ENCODE peak calls at places on chromosome 16, in seven cellular contexts. One of them, this sample, is unnamed.

GRCh38 chr16:72947379-72948237 is 100.3 kb downstream of the ZFHX3 start:
- DNase-seq in IMR-90: no peak
- DNase-seq in K562: no peak
- DNase-seq in H1: no peak
- DNase-seq in GM12878: no peak
- DNase-seq in SK-N-SH: peak
- DNase-seq in HepG2: peak
- DNase-seq in this sample: no peak

GRCh38 chr16:50708373-50709060 is 15.1 kb downstream of the NOD2 start:
- DNase-seq in IMR-90: no peak
- DNase-seq in K562: no peak
- DNase-seq in H1: no peak
- DNase-seq in GM12878: no peak
- DNase-seq in SK-N-SH: no peak
- DNase-seq in HepG2: no peak
- DNase-seq in this sample: no peak

GRCh38 chr16:49855822-49856740 is at the start of gene ZNF423:
- DNase-seq in IMR-90: no peak
- DNase-seq in K562: no peak
- DNase-seq in H1: no peak
- DNase-seq in GM12878: no peak
- DNase-seq in SK-N-SH: peak
- DNase-seq in HepG2: no peak
- DNase-seq in this sample: no peak

GRCh38 chr16:7962480-7962879 is 627.8 kb downstream of the TMEM114 start:
- DNase-seq in IMR-90: no peak
- DNase-seq in K562: no peak
- DNase-seq in H1: no peak
- DNase-seq in GM12878: no peak
- DNase-seq in SK-N-SH: no peak
- DNase-seq in HepG2: no peak
- DNase-seq in this sample: no peak

GRCh38 chr16:73080931-73081330 is 33.0 kb upstream of the ZFHX3 start:
- DNase-seq in IMR-90: no peak
- DNase-seq in K562: no peak
- DNase-seq in H1: no peak
- DNase-seq in GM12878: no peak
- DNase-seq in SK-N-SH: no peak
- DNase-seq in HepG2: no peak
- DNase-seq in this sample: no peak

GRCh38 chr16:72884037-72884436 is 163.9 kb downstream of the ZFHX3 start:
- DNase-seq in IMR-90: peak
- DNase-seq in K562: no peak
- DNase-seq in H1: no peak
- DNase-seq in GM12878: no peak
- DNase-seq in SK-N-SH: no peak
- DNase-seq in HepG2: no peak
- DNase-seq in this sample: no peak

GRCh38 chr16:78200623-78201096 is 101.2 kb downstream of the WWOX start:
- DNase-seq in IMR-90: no peak
- DNase-seq in K562: no peak
- DNase-seq in H1: no peak
- DNase-seq in GM12878: no peak
- DNase-seq in SK-N-SH: no peak
- DNase-seq in HepG2: peak
- DNase-seq in this sample: no peak

GRCh38 chr16:20359997-20360396 is 7.5 kb upstream of the UMOD start:
- DNase-seq in IMR-90: no peak
- DNase-seq in K562: peak
- DNase-seq in H1: peak
- DNase-seq in GM12878: no peak
- DNase-seq in SK-N-SH: peak
- DNase-seq in HepG2: peak
- DNase-seq in this sample: no peak

GRCh38 chr16:23607740-23608139 is 11.6 kb upstream of the NDUFAB1 start:
- DNase-seq in IMR-90: peak
- DNase-seq in K562: no peak
- DNase-seq in H1: no peak
- DNase-seq in GM12878: no peak
- DNase-seq in SK-N-SH: no peak
- DNase-seq in HepG2: no peak
- DNase-seq in this sample: no peak

GRCh38 chr16:82625066-82625968 is 1.5 kb upstream of the CDH13 start:
- DNase-seq in IMR-90: no peak
- DNase-seq in K562: no peak
- DNase-seq in H1: no peak
- DNase-seq in GM12878: no peak
- DNase-seq in SK-N-SH: no peak
- DNase-seq in HepG2: no peak
- DNase-seq in this sample: no peak

GRCh38 chr16:2520784-2521577 is 810 bp downstream of the AMDHD2 start:
- DNase-seq in IMR-90: no peak
- DNase-seq in K562: peak
- DNase-seq in H1: no peak
- DNase-seq in GM12878: no peak
- DNase-seq in SK-N-SH: peak
- DNase-seq in HepG2: peak
- DNase-seq in this sample: no peak

GRCh38 chr16:4687946-4688673 is 5.3 kb upstream of the NUDT16L1 start:
- DNase-seq in IMR-90: no peak
- DNase-seq in K562: no peak
- DNase-seq in H1: no peak
- DNase-seq in GM12878: no peak
- DNase-seq in SK-N-SH: no peak
- DNase-seq in HepG2: no peak
- DNase-seq in this sample: no peak

GRCh38 chr16:4213721-4214120 is 28.2 kb downstream of the SRL start:
- DNase-seq in IMR-90: no peak
- DNase-seq in K562: no peak
- DNase-seq in H1: no peak
- DNase-seq in GM12878: no peak
- DNase-seq in SK-N-SH: no peak
- DNase-seq in HepG2: no peak
- DNase-seq in this sample: no peak

GRCh38 chr16:381788-382717 is at the start of gene PGAP6:
- DNase-seq in IMR-90: peak
- DNase-seq in K562: peak
- DNase-seq in H1: peak
- DNase-seq in GM12878: no peak
- DNase-seq in SK-N-SH: peak
- DNase-seq in HepG2: no peak
- DNase-seq in this sample: no peak

GRCh38 chr16:1420111-1420539 is 422 bp downstream of the UQCC4 start:
- DNase-seq in IMR-90: no peak
- DNase-seq in K562: no peak
- DNase-seq in H1: no peak
- DNase-seq in GM12878: no peak
- DNase-seq in SK-N-SH: no peak
- DNase-seq in HepG2: no peak
- DNase-seq in this sample: no peak

GRCh38 chr16:50340578-50340977 is 28.2 kb downstream of the BRD7 start:
- DNase-seq in IMR-90: peak
- DNase-seq in K562: no peak
- DNase-seq in H1: no peak
- DNase-seq in GM12878: no peak
- DNase-seq in SK-N-SH: no peak
- DNase-seq in HepG2: no peak
- DNase-seq in this sample: no peak

GRCh38 chr16:85399583-85400284 is 213.4 kb upstream of the GSE1 start:
- DNase-seq in IMR-90: no peak
- DNase-seq in K562: no peak
- DNase-seq in H1: peak
- DNase-seq in GM12878: no peak
- DNase-seq in SK-N-SH: no peak
- DNase-seq in HepG2: no peak
- DNase-seq in this sample: no peak

GRCh38 chr16:84955427-84955826 is 55.9 kb downstream of the ZDHHC7 start:
- DNase-seq in IMR-90: no peak
- DNase-seq in K562: no peak
- DNase-seq in H1: no peak
- DNase-seq in GM12878: no peak
- DNase-seq in SK-N-SH: no peak
- DNase-seq in HepG2: no peak
- DNase-seq in this sample: no peak

GRCh38 chr16:47732806-47733150 is 271.6 kb downstream of the PHKB start:
- DNase-seq in IMR-90: peak
- DNase-seq in K562: no peak
- DNase-seq in H1: no peak
- DNase-seq in GM12878: no peak
- DNase-seq in SK-N-SH: no peak
- DNase-seq in HepG2: no peak
- DNase-seq in this sample: peak

GRCh38 chr16:70454221-70455034 is at the start of gene FCSK:
- DNase-seq in IMR-90: peak
- DNase-seq in K562: peak
- DNase-seq in H1: peak
- DNase-seq in GM12878: no peak
- DNase-seq in SK-N-SH: peak
- DNase-seq in HepG2: peak
- DNase-seq in this sample: peak

DNA sequence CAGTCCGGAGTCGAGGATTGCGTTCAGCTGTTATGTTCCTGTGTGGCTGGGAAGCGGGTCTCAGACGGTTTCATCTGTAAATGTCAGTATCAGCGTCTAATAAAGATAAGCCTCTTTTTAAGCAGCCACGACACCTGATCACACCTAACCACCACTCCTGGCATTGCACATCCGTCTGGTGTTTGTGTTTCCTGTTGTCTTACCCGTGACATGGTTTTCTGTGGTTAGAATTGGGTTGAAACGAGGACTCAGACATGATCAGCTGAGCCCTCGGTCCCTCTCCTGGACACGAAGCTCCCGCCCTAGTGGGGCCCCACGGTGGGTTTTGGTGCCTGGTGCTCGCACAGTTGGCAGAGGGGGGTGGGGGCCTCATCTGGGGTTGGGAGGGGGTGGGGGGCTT is 18.3 kb downstream of the CPNE7 start:
- DNase-seq in IMR-90: no peak
- DNase-seq in K562: no peak
- DNase-seq in H1: no peak
- DNase-seq in GM12878: no peak
- DNase-seq in SK-N-SH: no peak
- DNase-seq in HepG2: no peak
- DNase-seq in this sample: no peak
- TF ChIP-seq RFX5 in IMR-90: no peak
- TF ChIP-seq RFX5 in K562: no peak
- TF ChIP-seq RFX5 in H1: no peak
- TF ChIP-seq RFX5 in GM12878: no peak
- TF ChIP-seq RFX5 in SK-N-SH: no peak
- TF ChIP-seq RFX5 in HepG2: no peak
- TF ChIP-seq RFX5 in this sample: no peak

GRCh38 chr16:89912627-89913026 is 6.0 kb upstream of the MC1R start:
- DNase-seq in IMR-90: no peak
- DNase-seq in K562: no peak
- DNase-seq in H1: no peak
- DNase-seq in GM12878: no peak
- DNase-seq in SK-N-SH: no peak
- DNase-seq in HepG2: no peak
- DNase-seq in this sample: no peak
- TF ChIP-seq RAD21 in IMR-90: no peak
- TF ChIP-seq RAD21 in K562: no peak
- TF ChIP-seq RAD21 in H1: no peak
- TF ChIP-seq RAD21 in GM12878: no peak
- TF ChIP-seq RAD21 in SK-N-SH: no peak
- TF ChIP-seq RAD21 in HepG2: no peak
- TF ChIP-seq RAD21 in this sample: no peak

DNA sequence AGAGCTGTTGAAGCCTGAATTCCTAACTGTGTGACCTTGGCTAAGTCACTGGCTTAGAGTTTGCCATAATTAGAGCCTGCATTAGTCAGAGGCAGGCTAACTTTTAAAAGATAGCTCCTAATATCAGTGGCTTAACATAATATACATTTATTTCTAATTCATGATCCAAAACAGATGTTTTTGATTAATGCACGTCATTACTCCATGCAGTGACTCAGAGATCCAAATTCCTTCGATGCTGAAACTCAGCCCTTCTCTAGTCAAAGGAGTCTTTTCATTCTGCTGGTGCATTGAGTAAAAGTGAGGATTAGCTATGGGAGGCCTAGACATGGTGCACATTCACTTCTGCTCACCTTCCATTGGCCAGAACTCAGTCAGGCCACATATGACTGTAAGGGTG is 49.8 kb downstream of the IRX3 start:
- DNase-seq in IMR-90: peak
- DNase-seq in K562: no peak
- DNase-seq in H1: no peak
- DNase-seq in GM12878: no peak
- DNase-seq in SK-N-SH: no peak
- DNase-seq in HepG2: no peak
- DNase-seq in this sample: no peak
- TF ChIP-seq RFX5 in IMR-90: no peak
- TF ChIP-seq RFX5 in K562: no peak
- TF ChIP-seq RFX5 in H1: no peak
- TF ChIP-seq RFX5 in GM12878: no peak
- TF ChIP-seq RFX5 in SK-N-SH: no peak
- TF ChIP-seq RFX5 in HepG2: no peak
- TF ChIP-seq RFX5 in this sample: no peak

GRCh38 chr16:67260426-67261063 is 11.8 kb downstream of the SLC9A5 start:
- DNase-seq in IMR-90: peak
- DNase-seq in K562: peak
- DNase-seq in H1: no peak
- DNase-seq in GM12878: no peak
- DNase-seq in SK-N-SH: peak
- DNase-seq in HepG2: peak
- DNase-seq in this sample: peak
- TF ChIP-seq RAD21 in IMR-90: peak
- TF ChIP-seq RAD21 in K562: peak
- TF ChIP-seq RAD21 in H1: peak
- TF ChIP-seq RAD21 in GM12878: peak
- TF ChIP-seq RAD21 in SK-N-SH: peak
- TF ChIP-seq RAD21 in HepG2: peak
- TF ChIP-seq RAD21 in this sample: peak

GRCh38 chr16:87958632-87959031 is 7.4 kb downstream of the BANP start:
- DNase-seq in IMR-90: no peak
- DNase-seq in K562: no peak
- DNase-seq in H1: no peak
- DNase-seq in GM12878: no peak
- DNase-seq in SK-N-SH: no peak
- DNase-seq in HepG2: no peak
- DNase-seq in this sample: no peak
- TF ChIP-seq RFX5 in IMR-90: no peak
- TF ChIP-seq RFX5 in K562: no peak
- TF ChIP-seq RFX5 in H1: no peak
- TF ChIP-seq RFX5 in GM12878: no peak
- TF ChIP-seq RFX5 in SK-N-SH: no peak
- TF ChIP-seq RFX5 in HepG2: no peak
- TF ChIP-seq RFX5 in this sample: no peak

DNA sequence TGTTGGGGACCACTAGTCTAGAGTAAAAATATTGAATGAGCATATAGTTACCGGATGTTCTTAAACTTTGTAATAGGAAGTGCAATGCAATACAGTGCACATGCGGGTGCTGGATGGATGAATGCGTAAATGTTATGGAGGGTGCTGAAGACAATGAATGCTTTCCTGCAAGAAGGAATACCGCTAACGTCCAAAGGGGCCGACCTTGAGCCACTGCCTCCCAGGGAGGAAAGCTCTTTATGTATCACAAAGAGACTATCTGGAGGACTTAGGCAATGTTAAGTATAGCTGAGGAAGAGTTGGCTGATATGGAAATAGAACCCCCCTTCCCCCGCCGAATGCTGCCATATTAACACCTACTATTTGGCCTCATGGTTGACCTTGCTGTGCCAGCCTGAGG is 27.5 kb upstream of the SHCBP1 start:
- DNase-seq in IMR-90: no peak
- DNase-seq in K562: no peak
- DNase-seq in H1: no peak
- DNase-seq in GM12878: no peak
- DNase-seq in SK-N-SH: no peak
- DNase-seq in HepG2: no peak
- DNase-seq in this sample: no peak
- TF ChIP-seq RAD21 in IMR-90: no peak
- TF ChIP-seq RAD21 in K562: no peak
- TF ChIP-seq RAD21 in H1: peak
- TF ChIP-seq RAD21 in GM12878: no peak
- TF ChIP-seq RAD21 in SK-N-SH: no peak
- TF ChIP-seq RAD21 in HepG2: no peak
- TF ChIP-seq RAD21 in this sample: no peak